ENCODE peak calls at places on chromosomes 4 and X, in eight cellular contexts. Y, K, R, P, N, A, Z and V are unnamed samples.

GRCh38 chr4:97548943-97549583 is 594.2 kb downstream of the STPG2 start:
- DNase-seq in Y (no peak), K (no peak), R (no peak), P (no peak), N (no peak), A (no peak), Z (no peak), V (no peak)

GRCh38 chr4:122845760-122846159 is 19.1 kb downstream of the FGF2 start:
- DNase-seq in Y (no peak), K (no peak), R (no peak), P (no peak), N (no peak), A (no peak), Z (no peak), V (no peak)

GRCh38 chr4:139009702-139010101 is 5.9 kb upstream of the NOCT start:
- DNase-seq in Y (no peak), K (no peak), R (no peak), P (no peak), N (no peak), A (no peak), Z (no peak), V (no peak)

GRCh38 chr4:119746951-119747350 is 118.3 kb upstream of the PDE5A start:
- DNase-seq in Y (no peak), K (no peak), R (no peak), P (peak; percentile 88), N (no peak), A (no peak), Z (no peak), V (no peak)

GRCh38 chr4:3201718-3202702 is 46.9 kb upstream of the MSANTD1 start:
- DNase-seq in Y (no peak), K (peak; percentile 4), R (no peak), P (peak; percentile 47), N (peak; percentile 88), A (no peak), Z (peak; percentile 71), V (no peak)

GRCh38 chr4:804804-805203 is 21.1 kb downstream of the CPLX1 start:
- DNase-seq in Y (no peak), K (no peak), R (no peak), P (no peak), N (no peak), A (no peak), Z (no peak), V (peak; percentile 56)

GRCh38 chr4:55157559-55158277 is 32.3 kb upstream of the KDR start:
- DNase-seq in Y (no peak), K (no peak), R (no peak), P (peak; percentile 34), N (no peak), A (no peak), Z (no peak), V (no peak)

GRCh38 chr4:3291411-3291968 is 1.3 kb upstream of the RGS12 start:
- DNase-seq in Y (no peak), K (peak; percentile 25), R (no peak), P (no peak), N (no peak), A (no peak), Z (no peak), V (peak; percentile 67)

GRCh38 chrX:153878969-153879653 is 6.9 kb downstream of the L1CAM start:
- DNase-seq in Y (no peak), K (no peak), R (no peak), P (no peak), N (peak; percentile 32), A (no peak), Z (no peak), V (no peak)

GRCh38 chr4:123603165-123603564 is 206.6 kb downstream of the SPRY1 start:
- DNase-seq in Y (peak; percentile 10), K (peak; percentile 89), R (no peak), P (peak; percentile 25), N (no peak), A (no peak), Z (no peak), V (no peak)

GRCh38 chr4:87227704-87228560 is 7.5 kb upstream of the KLHL8 start:
- DNase-seq in Y (no peak), K (no peak), R (no peak), P (no peak), N (no peak), A (no peak), Z (no peak), V (no peak)

GRCh38 chrX:53383376-53384087 is 38.9 kb downstream of the SMC1A start:
- DNase-seq in Y (no peak), K (no peak), R (no peak), P (no peak), N (no peak), A (no peak), Z (no peak), V (no peak)

GRCh38 chr4:72430050-72430449 is 139.0 kb downstream of the ADAMTS3 start:
- DNase-seq in Y (peak; percentile 21), K (peak; percentile 53), R (no peak), P (peak; percentile 49), N (no peak), A (no peak), Z (no peak), V (no peak)

GRCh38 chr4:86302242-86302641 is 57.6 kb downstream of the MAPK10 start:
- DNase-seq in Y (no peak), K (no peak), R (peak; percentile 43), P (no peak), N (no peak), A (no peak), Z (no peak), V (peak; percentile 47)

GRCh38 chr4:8215001-8215427 is 15.9 kb downstream of the SH3TC1 start:
- DNase-seq in Y (peak; percentile 54), K (peak; percentile 74), R (no peak), P (peak; percentile 74), N (no peak), A (no peak), Z (no peak), V (no peak)

GRCh38 chr4:188127157-188127874 is 11.9 kb upstream of the TRIML1 start:
- DNase-seq in Y (peak; percentile 73), K (peak; percentile 74), R (peak; percentile 64), P (peak; percentile 54), N (peak; percentile 29), A (peak; percentile 8), Z (no peak), V (no peak)

GRCh38 chr4:130812117-130812765 is 1716.3 kb downstream of the C4orf33 start:
- DNase-seq in Y (no peak), K (no peak), R (no peak), P (no peak), N (no peak), A (no peak), Z (no peak), V (no peak)

GRCh38 chrX:48488034-48488433 is 12.0 kb downstream of the FTSJ1 start:
- DNase-seq in Y (no peak), K (no peak), R (no peak), P (no peak), N (no peak), A (no peak), Z (no peak), V (no peak)

GRCh38 chr4:169222768-169223167 is 48.0 kb downstream of the SH3RF1 start:
- DNase-seq in Y (no peak), K (no peak), R (no peak), P (no peak), N (no peak), A (no peak), Z (no peak), V (no peak)

GRCh38 chr4:113445286-113445685 is 316.3 kb downstream of the CAMK2D start:
- DNase-seq in Y (no peak), K (peak; percentile 78), R (no peak), P (peak; percentile 95), N (no peak), A (no peak), Z (no peak), V (peak; percentile 65)